ENCODE peak calls at places on chromosomes 13 and 19, in seven cellular contexts. L is PC-3; M is lower lobe of right lung; N is stimulated activated naive CD8-positive, alpha-beta T cell treated with anti-CD3 and anti-CD28 coated beads, Interleukin-15, Interleukin-2, amounts not matched to agents 100 U/mL and 50 U/mL, for 24 hours; I is heart right ventricle; B is activated naive CD8-positive, alpha-beta T cell treated with anti-CD3 and anti-CD28 coated beads, Interleukin-2, amount 50 U/mL, for 24 hours; D is IMR-90. S is an unnamed sample.

GRCh38 chr19:9958451-9958850 is 22.1 kb upstream of the OLFM2 start:
- ATAC-seq in B (no peak), D (peak; percentile 96), I (no peak), L (no peak), M (no peak), N (no peak), S (no peak)

GRCh38 chr19:11045536-11045935 is 43.7 kb upstream of the LDLR start:
- ATAC-seq in D (no peak), M (no peak), I (no peak), N (no peak), B (no peak), L (no peak), S (no peak)

GRCh38 chr19:28489126-28489660 is 723.8 kb downstream of the UQCRFS1 start:
- ATAC-seq in M (no peak), I (no peak), L (no peak), B (no peak), N (no peak), D (no peak), S (no peak)

GRCh38 chr19:48634424-48635262 is 2.5 kb downstream of the DBP start:
- ATAC-seq in I (peak; percentile 55), N (peak; percentile 42), L (peak; percentile 37), M (peak; percentile 74), B (peak; percentile 45), D (peak; percentile 40), S (peak; percentile 40)

GRCh38 chr13:70255406-70255991 is 147.2 kb upstream of the KLHL1 start:
- ATAC-seq in M (no peak), N (peak; percentile 14), B (no peak), L (no peak), D (no peak), I (no peak), S (no peak)

GRCh38 chr19:40592170-40592569 is 9.0 kb upstream of the LTBP4 start:
- ATAC-seq in B (peak; percentile 44), I (peak; percentile 25), M (no peak), D (peak; percentile 24), L (peak; percentile 23), N (peak; percentile 41), S (no peak)

GRCh38 chr13:112574476-112575294 is 13.3 kb downstream of the TUBGCP3 start:
- ATAC-seq in L (no peak), M (peak; percentile 34), B (no peak), N (peak; percentile 19), D (peak; percentile 41), I (peak; percentile 16), S (no peak)

GRCh38 chr13:76677047-76677446 is 209.2 kb downstream of the KCTD12 start:
- ATAC-seq in N (no peak), B (no peak), D (no peak), I (peak; percentile 90), M (peak; percentile 67), L (no peak), S (peak; percentile 51)